ENCODE peak calls at places on chromosomes 13 and 19, in four cellular contexts. R, F, T and S are unnamed samples.

GRCh38 chr19:54875506-54875905 is 1.5 kb downstream of the FCAR start:
- DNase-seq in F (no peak), R (no peak), T (no peak), S (no peak)

GRCh38 chr13:44763604-44764311 is 187.6 kb upstream of the TSC22D1 start:
- DNase-seq in T (no peak), F (no peak), R (no peak), S (peak)

GRCh38 chr13:20945952-20946383 is 43.4 kb upstream of the XPO4 start:
- DNase-seq in F (peak), T (peak), R (peak), S (no peak)

GRCh38 chr19:2255982-2256685 is at the start of gene JSRP1:
- DNase-seq in T (no peak), R (peak), F (no peak), S (no peak)

GRCh38 chr19:15300533-15301194 is 31.7 kb downstream of the BRD4 start:
- DNase-seq in F (no peak), T (no peak), R (no peak), S (no peak)

GRCh38 chr19:58557253-58558065 is 952 bp downstream of the UBE2M start:
- DNase-seq in R (no peak), F (peak), T (no peak), S (no peak)

GRCh38 chr19:43471091-43471490 is 5.7 kb upstream of the LYPD3 start:
- DNase-seq in F (no peak), T (no peak), R (no peak), S (no peak)

GRCh38 chr13:113722921-113723320 is 36.1 kb upstream of the TMEM255B start:
- DNase-seq in F (no peak), T (no peak), R (no peak), S (no peak)

GRCh38 chr13:47004022-47004421 is 107.2 kb upstream of the HTR2A start:
- DNase-seq in T (no peak), F (no peak), R (no peak), S (no peak)

GRCh38 chr13:112053167-112053743 is 13.7 kb upstream of the SOX1 start:
- DNase-seq in F (no peak), R (no peak), T (no peak), S (no peak)

GRCh38 chr13:41813426-41813825 is 147.5 kb downstream of the VWA8 start:
- DNase-seq in F (no peak), T (no peak), R (no peak), S (no peak)

GRCh38 chr13:97142452-97142851 is 79.7 kb upstream of the MBNL2 start:
- DNase-seq in T (no peak), F (peak), R (no peak), S (no peak)

GRCh38 chr19:3387645-3388589 is 21.5 kb downstream of the NFIC start:
- DNase-seq in R (no peak), F (peak), T (peak), S (no peak)

GRCh38 chr19:49224856-49225255 is 67.3 kb downstream of the TRPM4 start:
- DNase-seq in R (peak), T (no peak), F (peak), S (no peak)

GRCh38 chr13:38980628-38981078 is 10.0 kb downstream of the STOML3 start:
- DNase-seq in R (no peak), F (no peak), T (no peak), S (no peak)

GRCh38 chr19:6720369-6721112 is at the start of gene C3:
- DNase-seq in R (no peak), F (no peak), T (peak), S (no peak)

GRCh38 chr13:93620366-93620765 is 393.8 kb downstream of the GPC6 start:
- DNase-seq in F (no peak), T (no peak), R (no peak), S (no peak)

GRCh38 chr13:42027286-42027685 is 21.2 kb upstream of the DGKH start:
- DNase-seq in T (no peak), R (no peak), F (no peak), S (no peak)

GRCh38 chr19:51354103-51354741 is 12.0 kb downstream of the ETFB start:
- DNase-seq in T (no peak), R (peak), F (no peak), S (no peak)

GRCh38 chr13:33487575-33488243 is 202.2 kb upstream of the STARD13 start:
- DNase-seq in T (peak), R (no peak), F (peak), S (no peak)

GRCh38 chr19:3366104-3366760 is at the start of gene NFIC:
- DNase-seq in R (no peak), F (peak), T (peak), S (no peak)

GRCh38 chr13:43511260-43511970 is 275.4 kb downstream of the ENOX1 start:
- DNase-seq in T (no peak), F (no peak), R (no peak), S (no peak)

GRCh38 chr13:52599037-52599852 is 43.0 kb upstream of the HNRNPA1L2 start:
- DNase-seq in F (no peak), T (no peak), R (no peak), S (no peak)

GRCh38 chr19:39196860-39197562 is at the start of gene NCCRP1:
- DNase-seq in F (no peak), R (peak), T (no peak), S (no peak)

GRCh38 chr19:49432141-49433073 is 7.2 kb downstream of the GFY start:
- DNase-seq in R (no peak), F (peak), T (no peak), S (no peak)

GRCh38 chr13:31282741-31283455 is 83.1 kb downstream of the B3GLCT start:
- DNase-seq in R (no peak), F (no peak), T (no peak), S (no peak)

GRCh38 chr19:35789195-35789977 is 14.0 kb downstream of the ARHGAP33 start:
- DNase-seq in R (no peak), T (no peak), F (no peak), S (no peak)

GRCh38 chr13:40813662-40814454 is 24.4 kb downstream of the SLC25A15 start:
- DNase-seq in R (no peak), F (no peak), T (no peak), S (no peak)

GRCh38 chr19:4512070-4512469 is 6.2 kb downstream of the PLIN4 start:
- DNase-seq in R (no peak), F (no peak), T (no peak), S (no peak)

GRCh38 chr13:97322740-97323342 is 100.7 kb downstream of the MBNL2 start:
- DNase-seq in R (no peak), T (no peak), F (no peak), S (no peak)

GRCh38 chr13:23022667-23023066 is 158.1 kb upstream of the SGCG start:
- DNase-seq in R (no peak), F (no peak), T (no peak), S (no peak)

GRCh38 chr19:41175825-41176734 is 16.9 kb upstream of the CYP2S1 start:
- DNase-seq in R (no peak), F (peak), T (peak), S (peak)

GRCh38 chr19:29098863-29099481 is 114.0 kb downstream of the UQCRFS1 start:
- DNase-seq in T (peak), R (no peak), F (peak), S (no peak)

GRCh38 chr19:6161271-6161850 is 25.9 kb downstream of the ACSBG2 start:
- DNase-seq in R (no peak), F (peak), T (no peak), S (no peak)

GRCh38 chr19:926595-927043 is 784 bp downstream of the ARID3A start:
- DNase-seq in T (peak), R (no peak), F (peak), S (no peak)

GRCh38 chr13:75333103-75333502 is 148.9 kb downstream of the TBC1D4 start:
- DNase-seq in R (no peak), T (no peak), F (no peak), S (no peak)

GRCh38 chr13:49530452-49530851 is 34.7 kb downstream of the PHF11 start:
- DNase-seq in F (no peak), T (no peak), R (no peak), S (no peak)

GRCh38 chr19:38848299-38849146 is 1.3 kb downstream of the HNRNPL start:
- DNase-seq in T (no peak), F (no peak), R (no peak), S (no peak)

GRCh38 chr19:49356382-49356781 is 5.8 kb downstream of the TEAD2 start:
- DNase-seq in R (no peak), F (no peak), T (no peak), S (no peak)

GRCh38 chr13:99978781-99979452 is 2.7 kb upstream of the ZIC2 start:
- DNase-seq in F (peak), T (no peak), R (peak), S (no peak)

DNA sequence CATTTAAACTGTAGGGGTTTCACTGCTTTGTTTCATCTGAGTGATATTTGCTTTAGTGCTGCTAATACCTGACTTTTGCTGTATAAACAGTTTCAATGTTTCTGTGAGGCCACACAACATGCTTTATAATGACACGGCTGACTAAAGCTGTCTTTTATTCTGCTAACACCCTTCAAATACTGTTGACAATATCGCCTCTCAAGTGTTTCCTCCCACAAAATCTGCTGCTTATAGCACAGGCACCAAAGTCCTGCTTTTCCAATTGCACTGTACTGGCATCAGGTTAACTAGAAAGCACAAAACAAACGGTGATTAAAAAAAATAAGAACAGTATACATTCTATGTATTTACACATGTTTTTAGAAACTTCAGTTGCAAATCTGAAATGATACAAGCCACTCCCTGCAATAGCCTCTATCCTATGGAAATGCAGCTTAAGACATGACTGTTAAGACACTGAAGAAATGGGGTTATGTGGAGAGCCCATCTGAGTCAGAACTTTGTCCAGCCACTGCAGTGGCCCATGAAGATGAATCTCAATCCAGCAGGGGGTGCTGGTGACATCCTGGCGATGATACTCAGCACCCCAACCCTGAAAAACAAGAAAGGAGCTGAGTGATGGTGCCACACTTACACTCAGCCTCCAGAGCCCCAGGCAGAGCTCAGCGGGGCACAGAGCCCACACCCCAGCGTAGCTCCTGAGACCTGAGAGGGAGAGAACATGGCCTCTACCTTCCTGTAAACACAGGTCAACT is 29.4 kb downstream of the RFXAP start:
- DNase-seq in F (no peak), R (no peak), T (no peak), S (no peak)
- TF ChIP-seq CTCF in F (no peak), R (peak), T (peak), S (peak)

GRCh38 chr19:17389957-17390664 is 3.9 kb downstream of the CCDC194 start:
- DNase-seq in R (peak), T (no peak), F (no peak), S (peak)

GRCh38 chr19:17393914-17394313 is at the start of gene CCDC194:
- DNase-seq in R (no peak), F (no peak), T (no peak), S (no peak)

GRCh38 chr19:17389288-17389687 is 4.7 kb downstream of the CCDC194 start:
- DNase-seq in F (no peak), R (no peak), T (no peak), S (no peak)

GRCh38 chr19:17390665-17391370 is 3.2 kb downstream of the CCDC194 start:
- DNase-seq in F (peak), R (peak), T (peak), S (peak)

GRCh38 chr19:17391371-17392151 is 2.4 kb downstream of the CCDC194 start:
- DNase-seq in R (no peak), F (no peak), T (no peak), S (no peak)
- TF ChIP-seq CTCF in R (no peak), F (no peak), T (no peak), S (peak)

GRCh38 chr19:8396563-8397203 is 6.5 kb downstream of the RAB11B start:
- DNase-seq in T (no peak), F (peak), R (peak), S (peak)
- TF ChIP-seq CTCF in T (peak), F (no peak), R (no peak), S (peak)

DNA sequence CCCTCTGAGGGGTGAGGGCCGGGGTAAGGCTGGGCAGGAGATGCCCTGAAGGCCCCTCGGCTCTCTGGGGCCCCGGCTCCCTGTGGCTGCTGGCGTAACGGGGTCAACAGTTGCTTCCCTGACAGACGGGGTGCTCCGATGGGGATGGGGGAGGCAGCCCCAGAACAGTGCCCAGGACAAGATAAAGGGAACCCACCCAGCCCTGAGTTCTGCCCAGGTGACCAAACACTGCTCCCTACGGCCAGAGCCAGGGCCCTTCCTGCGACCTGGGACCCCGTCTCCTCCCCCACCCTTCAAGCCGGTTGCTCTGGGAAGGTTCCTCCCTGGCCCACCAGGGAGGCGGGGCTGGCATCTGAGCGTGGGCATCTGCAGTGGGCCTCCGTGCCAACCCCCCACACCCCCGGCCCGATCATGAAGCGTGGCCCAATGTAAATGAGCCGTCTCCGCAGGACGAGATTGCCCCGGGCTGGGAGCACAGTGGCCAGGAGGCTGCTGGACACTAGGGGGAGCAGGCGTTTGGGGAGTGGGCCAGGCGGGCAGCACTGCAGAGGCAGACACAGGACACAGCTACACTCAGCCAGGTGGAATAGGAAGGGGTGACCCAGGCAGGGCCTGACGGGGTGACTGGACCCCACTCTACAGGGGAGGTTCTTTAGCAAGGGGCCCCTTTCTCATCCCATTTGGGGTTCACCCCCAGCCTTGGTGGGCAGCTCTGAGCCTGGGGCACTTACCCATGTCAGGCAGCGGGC is 1.1 kb upstream of the NKPD1 start:
- DNase-seq in T (no peak), R (peak), F (no peak), S (peak)
- TF ChIP-seq CTCF in T (peak), R (peak), F (no peak), S (peak)

GRCh38 chr19:18832331-18833140 is 777 bp downstream of the UPF1 start:
- DNase-seq in R (peak), F (peak), T (no peak), S (no peak)
- TF ChIP-seq CTCF in R (no peak), F (no peak), T (no peak), S (no peak)

GRCh38 chr19:47363758-47364529 is 14.8 kb downstream of the DHX34 start:
- DNase-seq in T (no peak), F (no peak), R (peak), S (no peak)

GRCh38 chr19:47362321-47362720 is 13.2 kb downstream of the DHX34 start:
- DNase-seq in R (no peak), F (no peak), T (no peak), S (no peak)

GRCh38 chr19:47356900-47357299 is 7.8 kb downstream of the DHX34 start:
- DNase-seq in T (no peak), R (no peak), F (no peak), S (no peak)

GRCh38 chr19:47353307-47353712 is 4.2 kb downstream of the DHX34 start:
- DNase-seq in R (no peak), T (no peak), F (peak), S (no peak)

GRCh38 chr19:47357788-47358680 is 8.9 kb downstream of the DHX34 start:
- DNase-seq in T (no peak), R (no peak), F (no peak), S (no peak)
- TF ChIP-seq CTCF in T (no peak), R (peak), F (no peak), S (peak)

DNA sequence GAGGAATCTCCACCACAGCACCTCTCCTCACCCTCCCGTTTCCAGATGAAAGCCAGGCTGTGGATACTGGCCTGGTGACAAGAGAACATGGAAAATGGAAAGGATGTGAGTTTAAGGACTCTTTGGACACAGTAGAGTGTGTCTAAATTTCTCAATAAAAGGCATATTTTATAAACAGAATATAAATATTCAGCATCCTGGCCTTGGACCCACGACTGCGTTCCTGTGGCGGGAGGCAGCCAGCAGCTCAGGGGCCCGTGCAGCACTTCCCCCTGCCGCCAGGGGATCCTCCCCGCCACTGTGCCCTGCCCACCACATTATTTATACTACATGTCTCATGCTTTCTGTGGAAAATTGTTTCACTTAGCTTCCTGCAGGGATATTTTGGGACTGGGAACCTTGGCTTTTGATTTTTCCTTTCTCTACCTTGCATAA is 108.0 kb upstream of the SPATA13 start:
- DNase-seq in T (no peak), F (no peak), R (no peak), S (no peak)
- TF ChIP-seq CTCF in T (no peak), F (no peak), R (no peak), S (no peak)

DNA sequence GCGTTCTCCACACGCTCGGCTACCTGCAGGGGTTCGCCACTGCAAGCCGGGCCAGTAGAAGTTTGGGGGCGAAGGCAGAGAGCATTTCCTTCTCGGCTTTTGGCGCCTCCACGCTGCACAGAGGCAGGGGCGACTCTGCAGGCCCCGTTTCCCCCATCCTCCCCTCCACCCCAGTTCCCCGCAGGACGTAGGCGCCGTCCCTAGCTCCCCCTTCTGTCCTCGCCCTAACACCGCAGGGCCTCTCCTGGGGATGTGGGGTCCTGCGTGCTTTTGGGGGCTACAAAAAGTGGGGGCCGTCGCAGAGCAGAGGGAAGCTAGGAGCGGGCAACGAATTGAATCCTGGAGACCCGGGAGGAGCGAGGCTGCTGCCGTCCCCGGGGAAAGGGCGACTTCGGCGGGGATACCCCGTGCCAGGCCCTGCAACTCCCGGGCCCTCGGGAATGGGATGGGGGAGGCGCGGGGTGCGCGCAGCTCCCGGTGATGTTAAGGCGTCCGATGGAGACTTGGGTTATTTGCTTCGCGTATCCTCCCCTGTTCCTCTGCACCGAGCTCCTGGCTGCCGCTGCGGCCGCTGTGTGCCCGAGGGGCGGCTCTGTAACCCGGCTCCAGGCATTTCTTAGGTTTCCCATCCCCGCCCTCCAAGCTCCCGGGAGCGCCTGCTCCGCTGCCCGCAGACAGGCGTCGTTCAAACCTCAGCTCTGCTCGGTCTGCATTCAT is 255.9 kb upstream of the SOX21 start:
- DNase-seq in T (no peak), R (peak), F (no peak), S (peak)
- TF ChIP-seq CTCF in T (no peak), R (no peak), F (no peak), S (peak)